ENCODE peak calls at places on chromosome 5, in six cellular contexts. One of them, this sample, is unnamed.

GRCh38 chr5:135709103-135709660 is 125.3 kb upstream of the SLC25A48 start:
- DNase-seq in tibial nerve: no peak
- DNase-seq in stimulated activated CD8-positive, alpha-beta memory T cell treated with anti-CD3 and anti-CD28 coated beads, Interleukin-2, amount 100 ng/mL, for 48 hours: no peak
- DNase-seq in Right ventricle myocardium superior: no peak
- DNase-seq in brain microvascular endothelial cell: no peak
- DNase-seq in fibroblast of pulmonary artery: no peak
- DNase-seq in this sample: no peak

GRCh38 chr5:65108786-65109743 is 340.3 kb downstream of the CWC27 start:
- DNase-seq in fibroblast of pulmonary artery: no peak
- DNase-seq in tibial nerve: no peak
- DNase-seq in Right ventricle myocardium superior: no peak
- DNase-seq in brain microvascular endothelial cell: peak
- DNase-seq in stimulated activated CD8-positive, alpha-beta memory T cell treated with anti-CD3 and anti-CD28 coated beads, Interleukin-2, amount 100 ng/mL, for 48 hours: no peak
- DNase-seq in this sample: no peak

GRCh38 chr5:158812381-158812780 is 287.3 kb downstream of the EBF1 start:
- DNase-seq in tibial nerve: no peak
- DNase-seq in Right ventricle myocardium superior: no peak
- DNase-seq in stimulated activated CD8-positive, alpha-beta memory T cell treated with anti-CD3 and anti-CD28 coated beads, Interleukin-2, amount 100 ng/mL, for 48 hours: peak
- DNase-seq in brain microvascular endothelial cell: no peak
- DNase-seq in fibroblast of pulmonary artery: no peak
- DNase-seq in this sample: no peak

GRCh38 chr5:97839338-97840081 is 656.5 kb upstream of the RIOK2 start:
- DNase-seq in tibial nerve: no peak
- DNase-seq in brain microvascular endothelial cell: peak
- DNase-seq in stimulated activated CD8-positive, alpha-beta memory T cell treated with anti-CD3 and anti-CD28 coated beads, Interleukin-2, amount 100 ng/mL, for 48 hours: no peak
- DNase-seq in Right ventricle myocardium superior: no peak
- DNase-seq in fibroblast of pulmonary artery: peak
- DNase-seq in this sample: no peak

GRCh38 chr5:81068063-81068462 is 107.9 kb downstream of the RASGRF2 start:
- DNase-seq in tibial nerve: no peak
- DNase-seq in brain microvascular endothelial cell: no peak
- DNase-seq in Right ventricle myocardium superior: no peak
- DNase-seq in fibroblast of pulmonary artery: peak
- DNase-seq in stimulated activated CD8-positive, alpha-beta memory T cell treated with anti-CD3 and anti-CD28 coated beads, Interleukin-2, amount 100 ng/mL, for 48 hours: no peak
- DNase-seq in this sample: no peak

GRCh38 chr5:131206772-131207171 is 36.0 kb downstream of the LYRM7 start:
- DNase-seq in stimulated activated CD8-positive, alpha-beta memory T cell treated with anti-CD3 and anti-CD28 coated beads, Interleukin-2, amount 100 ng/mL, for 48 hours: no peak
- DNase-seq in Right ventricle myocardium superior: no peak
- DNase-seq in tibial nerve: no peak
- DNase-seq in fibroblast of pulmonary artery: no peak
- DNase-seq in brain microvascular endothelial cell: no peak
- DNase-seq in this sample: no peak

GRCh38 chr5:145598184-145598583 is 237.0 kb downstream of the PRELID2 start:
- DNase-seq in tibial nerve: no peak
- DNase-seq in stimulated activated CD8-positive, alpha-beta memory T cell treated with anti-CD3 and anti-CD28 coated beads, Interleukin-2, amount 100 ng/mL, for 48 hours: no peak
- DNase-seq in Right ventricle myocardium superior: no peak
- DNase-seq in brain microvascular endothelial cell: no peak
- DNase-seq in fibroblast of pulmonary artery: no peak
- DNase-seq in this sample: no peak

GRCh38 chr5:79488775-79489174 is 25.2 kb downstream of the HOMER1 start:
- DNase-seq in stimulated activated CD8-positive, alpha-beta memory T cell treated with anti-CD3 and anti-CD28 coated beads, Interleukin-2, amount 100 ng/mL, for 48 hours: no peak
- DNase-seq in tibial nerve: no peak
- DNase-seq in Right ventricle myocardium superior: no peak
- DNase-seq in brain microvascular endothelial cell: no peak
- DNase-seq in fibroblast of pulmonary artery: peak
- DNase-seq in this sample: no peak

GRCh38 chr5:56088967-56089829 is 94.4 kb upstream of the IL6ST start:
- DNase-seq in stimulated activated CD8-positive, alpha-beta memory T cell treated with anti-CD3 and anti-CD28 coated beads, Interleukin-2, amount 100 ng/mL, for 48 hours: no peak
- DNase-seq in Right ventricle myocardium superior: no peak
- DNase-seq in fibroblast of pulmonary artery: peak
- DNase-seq in tibial nerve: no peak
- DNase-seq in brain microvascular endothelial cell: peak
- DNase-seq in this sample: no peak

GRCh38 chr5:10453564-10453963 is 11.9 kb downstream of the ROPN1L start:
- DNase-seq in fibroblast of pulmonary artery: peak
- DNase-seq in tibial nerve: no peak
- DNase-seq in stimulated activated CD8-positive, alpha-beta memory T cell treated with anti-CD3 and anti-CD28 coated beads, Interleukin-2, amount 100 ng/mL, for 48 hours: no peak
- DNase-seq in Right ventricle myocardium superior: no peak
- DNase-seq in brain microvascular endothelial cell: no peak
- DNase-seq in this sample: no peak

GRCh38 chr5:150461231-150461630 is 11.7 kb upstream of the RPS14 start:
- DNase-seq in stimulated activated CD8-positive, alpha-beta memory T cell treated with anti-CD3 and anti-CD28 coated beads, Interleukin-2, amount 100 ng/mL, for 48 hours: no peak
- DNase-seq in fibroblast of pulmonary artery: no peak
- DNase-seq in tibial nerve: no peak
- DNase-seq in Right ventricle myocardium superior: no peak
- DNase-seq in brain microvascular endothelial cell: no peak
- DNase-seq in this sample: no peak

GRCh38 chr5:146731909-146732659 is 146.5 kb downstream of the PPP2R2B start:
- DNase-seq in tibial nerve: no peak
- DNase-seq in stimulated activated CD8-positive, alpha-beta memory T cell treated with anti-CD3 and anti-CD28 coated beads, Interleukin-2, amount 100 ng/mL, for 48 hours: no peak
- DNase-seq in fibroblast of pulmonary artery: peak
- DNase-seq in Right ventricle myocardium superior: no peak
- DNase-seq in brain microvascular endothelial cell: peak
- DNase-seq in this sample: no peak

GRCh38 chr5:116454417-116454927 is 120.2 kb downstream of the SEMA6A start:
- DNase-seq in stimulated activated CD8-positive, alpha-beta memory T cell treated with anti-CD3 and anti-CD28 coated beads, Interleukin-2, amount 100 ng/mL, for 48 hours: no peak
- DNase-seq in fibroblast of pulmonary artery: peak
- DNase-seq in tibial nerve: no peak
- DNase-seq in brain microvascular endothelial cell: peak
- DNase-seq in Right ventricle myocardium superior: peak
- DNase-seq in this sample: no peak

This sample was measured in stimulated activated effector memory CD8-positive, alpha-beta T cell treated with anti-CD3 and anti-CD28 coated beads, Interleukin-12 subunit alpha, Interleukin-12 subunit beta, amount 100 ng/mL, for 72 hours.